ENCODE peak calls at places on chromosome 5, in nine cellular contexts. Y is HFFc6; L is activated gamma-delta T cell treated with Interleukin-2 at 50 U/mL for 16 hours; S is Calu3; C is HEK293T; M is stimulated activated CD8-positive, alpha-beta memory T cell treated with anti-CD3 and anti-CD28 coated beads, Interleukin-4, amount 100 ng/mL, for 24 hours; V is suprapubic skin; O is HT-29; N is activated T-cell treated with anti-CD3 and anti-CD28 coated beads for 24 hours. D is an unnamed sample.
A peak's percentile ranks its signal among the peaks of the same experiment; 100 is the strongest.

GRCh38 chr5:150400327-150401075 is 12.2 kb downstream of the CD74 start:
- DNase-seq in Y (no peak), L (no peak), S (no peak), C (no peak), M (no peak), V (no peak), O (no peak), N (no peak), D (no peak)

GRCh38 chr5:116724971-116725370 is 150.3 kb upstream of the SEMA6A start:
- DNase-seq in Y (no peak), L (no peak), S (no peak), C (no peak), M (no peak), V (no peak), O (no peak), N (no peak), D (no peak)

GRCh38 chr5:139575751-139576150 is 14.6 kb downstream of the UBE2D2 start:
- DNase-seq in Y (no peak), L (no peak), S (no peak), C (no peak), M (no peak), V (no peak), O (no peak), N (no peak), D (no peak)

GRCh38 chr5:152505442-152506042 is 100.5 kb upstream of the NMUR2 start:
- DNase-seq in Y (peak; percentile 24), L (no peak), S (peak; percentile 73), C (peak; percentile 41), M (peak; percentile 6), V (no peak), O (peak; percentile 89), N (peak; percentile 21), D (peak; percentile 49)

GRCh38 chr5:148739524-148739923 is 85.2 kb upstream of the HTR4 start:
- DNase-seq in Y (no peak), L (no peak), S (peak; percentile 64), C (no peak), M (no peak), V (no peak), O (peak; percentile 74), N (no peak), D (peak; percentile 3)

GRCh38 chr5:119743927-119744326 is 114.6 kb downstream of the FAM170A start:
- DNase-seq in Y (no peak), L (no peak), S (peak; percentile 51), C (peak; percentile 26), M (no peak), V (no peak), O (peak; percentile 79), N (peak; percentile 2), D (peak; percentile 6)

GRCh38 chr5:148290271-148291195 is 21.7 kb upstream of the SPINK7 start:
- DNase-seq in Y (no peak), L (no peak), S (no peak), C (peak; percentile 10), M (no peak), V (no peak), O (peak; percentile 35), N (no peak), D (no peak)

GRCh38 chr5:142686210-142686734 is 382 bp upstream of the FGF1 start:
- DNase-seq in Y (no peak), L (no peak), S (no peak), C (no peak), M (no peak), V (no peak), O (no peak), N (no peak), D (no peak)

GRCh38 chr5:62093981-62094380 is 212.0 kb upstream of the KIF2A start:
- DNase-seq in Y (peak; percentile 4), L (no peak), S (peak; percentile 44), C (peak; percentile 67), M (no peak), V (no peak), O (peak; percentile 51), N (no peak), D (no peak)

GRCh38 chr5:102603670-102604069 is 104.9 kb upstream of the SLCO6A1 start:
- DNase-seq in Y (no peak), L (no peak), S (no peak), C (no peak), M (no peak), V (no peak), O (no peak), N (no peak), D (no peak)

GRCh38 chr5:53478411-53479044 is 1.9 kb upstream of the FST start:
- DNase-seq in Y (peak; percentile 60), L (no peak), S (peak; percentile 47), C (peak; percentile 45), M (no peak), V (no peak), O (peak; percentile 69), N (no peak), D (peak; percentile 56)

GRCh38 chr5:132064738-132065331 is 4.4 kb downstream of the IL3 start:
- DNase-seq in Y (peak; percentile 53), L (peak; percentile 80), S (peak; percentile 90), C (peak; percentile 83), M (peak; percentile 69), V (no peak), O (peak; percentile 90), N (peak; percentile 74), D (peak; percentile 88)

GRCh38 chr5:156201793-156202388 is 125.1 kb upstream of the SGCD start:
- DNase-seq in Y (no peak), L (no peak), S (no peak), C (no peak), M (no peak), V (no peak), O (no peak), N (no peak), D (peak; percentile 60)

GRCh38 chr5:112386716-112387115 is 32.4 kb downstream of the EPB41L4A start:
- DNase-seq in Y (no peak), L (no peak), S (no peak), C (no peak), M (no peak), V (no peak), O (no peak), N (no peak), D (no peak)

GRCh38 chr5:131272365-131273123 is 8.7 kb downstream of the CDC42SE2 start:
- DNase-seq in Y (no peak), L (no peak), S (no peak), C (no peak), M (no peak), V (no peak), O (no peak), N (no peak), D (no peak)

GRCh38 chr5:181092428-181092827 is 38.5 kb downstream of the OR2V1 start:
- DNase-seq in Y (no peak), L (no peak), S (no peak), C (no peak), M (no peak), V (no peak), O (no peak), N (no peak), D (no peak)

GRCh38 chr5:134227259-134227658 is 1.4 kb upstream of the PPP2CA start:
- DNase-seq in Y (no peak), L (no peak), S (peak; percentile 63), C (peak; percentile 9), M (no peak), V (no peak), O (no peak), N (no peak), D (no peak)

GRCh38 chr5:124935060-124935459 is 188.6 kb upstream of the ZNF608 start:
- DNase-seq in Y (no peak), L (no peak), S (no peak), C (no peak), M (no peak), V (no peak), O (no peak), N (no peak), D (no peak)

GRCh38 chr5:92980491-92980890 is 600.5 kb downstream of the NR2F1-AS1 start:
- DNase-seq in Y (no peak), L (no peak), S (no peak), C (no peak), M (no peak), V (no peak), O (no peak), N (no peak), D (no peak)

GRCh38 chr5:12626556-12626955 is 722.3 kb upstream of the CTNND2 start:
- DNase-seq in Y (no peak), L (no peak), S (no peak), C (no peak), M (no peak), V (no peak), O (no peak), N (no peak), D (no peak)

GRCh38 chr5:55708732-55709131 is 3.4 kb downstream of the SLC38A9 start:
- DNase-seq in Y (peak; percentile 19), L (no peak), S (no peak), C (no peak), M (no peak), V (no peak), O (no peak), N (no peak), D (no peak)

GRCh38 chr5:149931992-149932436 is 12.6 kb downstream of the PDE6A start:
- DNase-seq in Y (no peak), L (no peak), S (no peak), C (no peak), M (no peak), V (no peak), O (no peak), N (no peak), D (no peak)

GRCh38 chr5:175226506-175226905 is 217.5 kb downstream of the DRD1 start:
- DNase-seq in Y (no peak), L (no peak), S (no peak), C (no peak), M (no peak), V (no peak), O (no peak), N (no peak), D (no peak)

GRCh38 chr5:178112545-178112944 is 787 bp upstream of the N4BP3 start:
- DNase-seq in Y (no peak), L (no peak), S (no peak), C (no peak), M (no peak), V (no peak), O (no peak), N (no peak), D (no peak)

GRCh38 chr5:71982717-71983395 is 124.4 kb upstream of the MAP1B start:
- DNase-seq in Y (no peak), L (no peak), S (no peak), C (no peak), M (no peak), V (no peak), O (no peak), N (no peak), D (no peak)

GRCh38 chr5:14591548-14591947 is 10.0 kb downstream of the OTULINL start:
- DNase-seq in Y (peak; percentile 23), L (no peak), S (no peak), C (no peak), M (no peak), V (no peak), O (no peak), N (no peak), D (no peak)

GRCh38 chr5:16461782-16462181 is 3.8 kb downstream of the ZNF622 start:
- DNase-seq in Y (peak; percentile 88), L (no peak), S (no peak), C (no peak), M (no peak), V (no peak), O (no peak), N (no peak), D (peak; percentile 69)

GRCh38 chr5:63125862-63126261 is 547.2 kb downstream of the LRRC70 start:
- DNase-seq in Y (peak; percentile 0), L (no peak), S (peak; percentile 14), C (peak; percentile 9), M (no peak), V (no peak), O (peak; percentile 54), N (no peak), D (peak; percentile 11)

GRCh38 chr5:4480528-4481404 is 659.4 kb upstream of the ADAMTS16 start:
- DNase-seq in Y (no peak), L (no peak), S (no peak), C (no peak), M (no peak), V (no peak), O (no peak), N (no peak), D (no peak)

GRCh38 chr5:56168066-56168478 is 65.1 kb downstream of the ANKRD55 start:
- DNase-seq in Y (no peak), L (no peak), S (no peak), C (no peak), M (no peak), V (no peak), O (no peak), N (no peak), D (no peak)

GRCh38 chr5:97842687-97843086 is 659.6 kb upstream of the RIOK2 start:
- DNase-seq in Y (no peak), L (no peak), S (no peak), C (no peak), M (no peak), V (no peak), O (no peak), N (no peak), D (no peak)